ENCODE peak calls at places on chromosomes 6 and 20, in seven cellular contexts. One of them, this sample, is unnamed.

GRCh38 chr6:98295776-98296175 is 538.6 kb upstream of the POU3F2 start:
- DNase-seq in keratinocyte: no peak
- DNase-seq in pancreas: no peak
- DNase-seq in dorsolateral prefrontal cortex: no peak
- DNase-seq in omental fat pad: no peak
- DNase-seq in Calu3: no peak
- DNase-seq in cardiac fibroblast: no peak
- DNase-seq in this sample: no peak

GRCh38 chr20:33650111-33650752 is 11.9 kb upstream of the C20orf144 start:
- DNase-seq in keratinocyte: no peak
- DNase-seq in Calu3: no peak
- DNase-seq in pancreas: peak
- DNase-seq in omental fat pad: no peak
- DNase-seq in dorsolateral prefrontal cortex: no peak
- DNase-seq in cardiac fibroblast: no peak
- DNase-seq in this sample: no peak

GRCh38 chr20:4038047-4038459 is 22.7 kb upstream of the RNF24 start:
- DNase-seq in cardiac fibroblast: peak
- DNase-seq in Calu3: peak
- DNase-seq in keratinocyte: no peak
- DNase-seq in pancreas: no peak
- DNase-seq in dorsolateral prefrontal cortex: no peak
- DNase-seq in omental fat pad: no peak
- DNase-seq in this sample: peak

GRCh38 chr6:15401769-15402250 is 155.9 kb downstream of the JARID2 start:
- DNase-seq in cardiac fibroblast: no peak
- DNase-seq in dorsolateral prefrontal cortex: no peak
- DNase-seq in pancreas: no peak
- DNase-seq in omental fat pad: no peak
- DNase-seq in keratinocyte: no peak
- DNase-seq in Calu3: no peak
- DNase-seq in this sample: no peak

GRCh38 chr6:36120539-36120938 is 9.8 kb upstream of the MAPK13 start:
- DNase-seq in omental fat pad: no peak
- DNase-seq in dorsolateral prefrontal cortex: no peak
- DNase-seq in cardiac fibroblast: no peak
- DNase-seq in Calu3: no peak
- DNase-seq in pancreas: no peak
- DNase-seq in keratinocyte: no peak
- DNase-seq in this sample: peak

GRCh38 chr6:130240232-130240631 is 17.5 kb upstream of the SAMD3 start:
- DNase-seq in omental fat pad: no peak
- DNase-seq in keratinocyte: no peak
- DNase-seq in cardiac fibroblast: peak
- DNase-seq in Calu3: no peak
- DNase-seq in pancreas: no peak
- DNase-seq in dorsolateral prefrontal cortex: no peak
- DNase-seq in this sample: no peak

GRCh38 chr20:53869466-53870258 is 200.7 kb downstream of the BCAS1 start:
- DNase-seq in Calu3: peak
- DNase-seq in pancreas: peak
- DNase-seq in omental fat pad: no peak
- DNase-seq in cardiac fibroblast: peak
- DNase-seq in keratinocyte: no peak
- DNase-seq in dorsolateral prefrontal cortex: no peak
- DNase-seq in this sample: peak

GRCh38 chr6:132400641-132401119 is 595 bp downstream of the MOXD1 start:
- DNase-seq in Calu3: peak
- DNase-seq in keratinocyte: no peak
- DNase-seq in dorsolateral prefrontal cortex: no peak
- DNase-seq in omental fat pad: no peak
- DNase-seq in pancreas: no peak
- DNase-seq in cardiac fibroblast: peak
- DNase-seq in this sample: no peak

GRCh38 chr6:125986295-125986955 is at the start of gene TRMT11:
- DNase-seq in dorsolateral prefrontal cortex: peak
- DNase-seq in Calu3: peak
- DNase-seq in omental fat pad: peak
- DNase-seq in keratinocyte: peak
- DNase-seq in pancreas: peak
- DNase-seq in cardiac fibroblast: peak
- DNase-seq in this sample: peak

GRCh38 chr20:3330046-3330741 is 77.3 kb downstream of the DNAAF9 start:
- DNase-seq in cardiac fibroblast: peak
- DNase-seq in pancreas: no peak
- DNase-seq in Calu3: no peak
- DNase-seq in omental fat pad: no peak
- DNase-seq in dorsolateral prefrontal cortex: no peak
- DNase-seq in keratinocyte: no peak
- DNase-seq in this sample: no peak

GRCh38 chr6:15090145-15090579 is 155.7 kb upstream of the JARID2 start:
- DNase-seq in keratinocyte: no peak
- DNase-seq in pancreas: no peak
- DNase-seq in dorsolateral prefrontal cortex: no peak
- DNase-seq in omental fat pad: no peak
- DNase-seq in cardiac fibroblast: no peak
- DNase-seq in Calu3: no peak
- DNase-seq in this sample: no peak

GRCh38 chr6:28002181-28002580 is 45.1 kb downstream of the OR2B6 start:
- DNase-seq in pancreas: no peak
- DNase-seq in omental fat pad: no peak
- DNase-seq in dorsolateral prefrontal cortex: no peak
- DNase-seq in cardiac fibroblast: no peak
- DNase-seq in keratinocyte: no peak
- DNase-seq in Calu3: no peak
- DNase-seq in this sample: no peak

GRCh38 chr6:67009818-67010217 is 1302.8 kb upstream of the EYS start:
- DNase-seq in cardiac fibroblast: no peak
- DNase-seq in omental fat pad: no peak
- DNase-seq in pancreas: no peak
- DNase-seq in keratinocyte: no peak
- DNase-seq in dorsolateral prefrontal cortex: no peak
- DNase-seq in Calu3: no peak
- DNase-seq in this sample: no peak

GRCh38 chr20:19936801-19937583 is 80.2 kb upstream of the NAA20 start:
- DNase-seq in keratinocyte: no peak
- DNase-seq in pancreas: no peak
- DNase-seq in Calu3: no peak
- DNase-seq in dorsolateral prefrontal cortex: no peak
- DNase-seq in omental fat pad: no peak
- DNase-seq in cardiac fibroblast: no peak
- DNase-seq in this sample: peak

GRCh38 chr20:53708129-53708968 is 114.7 kb upstream of the ZNF217 start:
- DNase-seq in pancreas: no peak
- DNase-seq in cardiac fibroblast: peak
- DNase-seq in omental fat pad: no peak
- DNase-seq in Calu3: no peak
- DNase-seq in keratinocyte: no peak
- DNase-seq in dorsolateral prefrontal cortex: no peak
- DNase-seq in this sample: peak

GRCh38 chr20:19740503-19740902 is 17.6 kb upstream of the RIN2 start:
- DNase-seq in omental fat pad: no peak
- DNase-seq in dorsolateral prefrontal cortex: no peak
- DNase-seq in cardiac fibroblast: no peak
- DNase-seq in Calu3: no peak
- DNase-seq in keratinocyte: no peak
- DNase-seq in pancreas: no peak
- DNase-seq in this sample: no peak

GRCh38 chr6:158068893-158069799 is 87.5 kb downstream of the SYNJ2 start:
- DNase-seq in pancreas: no peak
- DNase-seq in Calu3: peak
- DNase-seq in cardiac fibroblast: peak
- DNase-seq in dorsolateral prefrontal cortex: no peak
- DNase-seq in omental fat pad: peak
- DNase-seq in keratinocyte: peak
- DNase-seq in this sample: no peak

GRCh38 chr6:30810813-30811329 is 66.5 kb upstream of the IER3 start:
- DNase-seq in dorsolateral prefrontal cortex: no peak
- DNase-seq in omental fat pad: no peak
- DNase-seq in Calu3: peak
- DNase-seq in pancreas: no peak
- DNase-seq in cardiac fibroblast: no peak
- DNase-seq in keratinocyte: peak
- DNase-seq in this sample: peak

GRCh38 chr6:149750136-149750609 is 632 bp downstream of the PCMT1 start:
- DNase-seq in pancreas: no peak
- DNase-seq in cardiac fibroblast: peak
- DNase-seq in Calu3: peak
- DNase-seq in keratinocyte: no peak
- DNase-seq in omental fat pad: no peak
- DNase-seq in dorsolateral prefrontal cortex: peak
- DNase-seq in this sample: peak

GRCh38 chr6:57221191-57221935 is 744 bp downstream of the RAB23 start:
- DNase-seq in pancreas: peak
- DNase-seq in cardiac fibroblast: peak
- DNase-seq in dorsolateral prefrontal cortex: peak
- DNase-seq in Calu3: peak
- DNase-seq in keratinocyte: no peak
- DNase-seq in omental fat pad: no peak
- DNase-seq in this sample: peak

GRCh38 chr6:101208152-101208551 is 185.4 kb upstream of the GRIK2 start:
- DNase-seq in cardiac fibroblast: no peak
- DNase-seq in pancreas: no peak
- DNase-seq in omental fat pad: no peak
- DNase-seq in dorsolateral prefrontal cortex: no peak
- DNase-seq in Calu3: no peak
- DNase-seq in keratinocyte: no peak
- DNase-seq in this sample: no peak

GRCh38 chr6:110529355-110529754 is 52.9 kb upstream of the SLC22A16 start:
- DNase-seq in omental fat pad: no peak
- DNase-seq in cardiac fibroblast: peak
- DNase-seq in dorsolateral prefrontal cortex: no peak
- DNase-seq in Calu3: no peak
- DNase-seq in pancreas: no peak
- DNase-seq in keratinocyte: no peak
- DNase-seq in this sample: no peak

GRCh38 chr6:110528930-110529325 is 52.5 kb upstream of the SLC22A16 start:
- DNase-seq in keratinocyte: no peak
- DNase-seq in cardiac fibroblast: no peak
- DNase-seq in Calu3: no peak
- DNase-seq in dorsolateral prefrontal cortex: no peak
- DNase-seq in omental fat pad: no peak
- DNase-seq in pancreas: no peak
- DNase-seq in this sample: no peak

GRCh38 chr6:110526731-110527130 is 50.3 kb upstream of the SLC22A16 start:
- DNase-seq in pancreas: no peak
- DNase-seq in omental fat pad: no peak
- DNase-seq in keratinocyte: no peak
- DNase-seq in Calu3: no peak
- DNase-seq in dorsolateral prefrontal cortex: no peak
- DNase-seq in cardiac fibroblast: no peak
- DNase-seq in this sample: no peak

GRCh38 chr6:110527516-110527915 is 51.1 kb upstream of the SLC22A16 start:
- DNase-seq in dorsolateral prefrontal cortex: no peak
- DNase-seq in pancreas: no peak
- DNase-seq in omental fat pad: no peak
- DNase-seq in Calu3: no peak
- DNase-seq in cardiac fibroblast: no peak
- DNase-seq in keratinocyte: no peak
- DNase-seq in this sample: no peak

GRCh38 chr6:110528051-110528929 is 51.9 kb upstream of the SLC22A16 start:
- DNase-seq in pancreas: no peak
- DNase-seq in omental fat pad: no peak
- DNase-seq in Calu3: peak
- DNase-seq in keratinocyte: peak
- DNase-seq in dorsolateral prefrontal cortex: peak
- DNase-seq in cardiac fibroblast: peak
- DNase-seq in this sample: peak
- TF ChIP-seq CTCF in pancreas: peak
- TF ChIP-seq CTCF in omental fat pad: no peak
- TF ChIP-seq CTCF in Calu3: peak
- TF ChIP-seq CTCF in keratinocyte: peak
- TF ChIP-seq CTCF in dorsolateral prefrontal cortex: peak
- TF ChIP-seq CTCF in cardiac fibroblast: peak
- TF ChIP-seq CTCF in this sample: peak

GRCh38 chr6:52536424-52536916 is 40.4 kb downstream of the TRAM2 start:
- DNase-seq in pancreas: no peak
- DNase-seq in dorsolateral prefrontal cortex: no peak
- DNase-seq in Calu3: no peak
- DNase-seq in cardiac fibroblast: no peak
- DNase-seq in keratinocyte: no peak
- DNase-seq in omental fat pad: no peak
- DNase-seq in this sample: no peak
- TF ChIP-seq CTCF in pancreas: no peak
- TF ChIP-seq CTCF in dorsolateral prefrontal cortex: no peak
- TF ChIP-seq CTCF in Calu3: no peak
- TF ChIP-seq CTCF in cardiac fibroblast: no peak
- TF ChIP-seq CTCF in keratinocyte: no peak
- TF ChIP-seq CTCF in omental fat pad: no peak
- TF ChIP-seq CTCF in this sample: no peak

DNA sequence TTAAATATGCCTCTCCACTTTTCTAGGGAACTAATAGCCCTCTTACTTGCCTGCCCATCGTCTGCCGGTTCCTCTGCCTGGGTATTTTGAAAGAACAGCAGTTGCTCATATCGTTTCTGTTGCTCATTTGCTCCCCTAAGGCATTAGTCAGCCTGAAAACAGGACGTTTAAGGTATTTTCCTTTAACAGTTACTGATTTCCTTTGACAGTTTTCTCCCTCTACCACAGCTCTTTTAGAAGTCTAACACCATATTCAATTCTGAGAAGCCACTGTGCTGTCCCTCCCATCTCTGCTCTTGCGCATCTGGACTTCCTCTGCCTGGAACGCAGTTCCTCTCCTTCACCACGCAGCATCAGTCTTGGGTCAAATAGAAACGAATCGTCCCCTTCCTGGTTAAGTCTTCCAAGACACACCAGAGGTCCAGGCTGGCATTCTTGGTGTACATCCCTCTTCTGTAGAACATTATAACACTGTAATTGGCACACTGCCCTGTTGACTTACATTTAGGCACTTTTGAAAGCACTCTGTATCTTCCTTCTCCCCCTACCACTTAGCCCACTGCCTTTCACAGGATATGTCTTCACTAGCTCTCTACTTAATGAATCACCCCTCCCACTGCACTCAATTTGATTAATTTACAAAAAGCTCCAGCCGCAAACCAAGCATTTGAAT is 141.0 kb upstream of the CARMIL1 start:
- DNase-seq in omental fat pad: peak
- DNase-seq in keratinocyte: no peak
- DNase-seq in cardiac fibroblast: peak
- DNase-seq in pancreas: no peak
- DNase-seq in Calu3: peak
- DNase-seq in dorsolateral prefrontal cortex: peak
- DNase-seq in this sample: peak
- TF ChIP-seq CTCF in omental fat pad: no peak
- TF ChIP-seq CTCF in keratinocyte: peak
- TF ChIP-seq CTCF in cardiac fibroblast: peak
- TF ChIP-seq CTCF in pancreas: no peak
- TF ChIP-seq CTCF in Calu3: no peak
- TF ChIP-seq CTCF in dorsolateral prefrontal cortex: no peak
- TF ChIP-seq CTCF in this sample: peak

DNA sequence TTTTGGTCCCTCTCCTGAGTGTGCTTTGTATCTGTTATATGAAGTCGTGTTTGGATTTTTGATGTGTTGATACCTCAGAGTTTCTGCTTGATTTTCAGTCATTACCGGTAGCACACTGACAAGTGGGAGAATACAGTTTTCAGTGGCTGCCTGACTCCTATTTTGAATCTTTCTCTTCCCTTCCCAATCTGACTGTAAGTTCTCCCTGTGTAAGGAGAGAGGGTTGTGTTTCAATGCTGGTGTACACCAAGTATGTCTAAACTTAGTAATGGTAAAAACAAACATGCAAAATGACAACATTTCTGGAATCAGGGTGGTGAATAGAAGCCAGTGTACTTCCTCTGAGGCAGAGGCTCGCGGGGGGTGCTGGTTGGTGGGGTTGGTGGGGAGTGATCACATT is 103.4 kb downstream of the HIVEP1 start:
- DNase-seq in omental fat pad: no peak
- DNase-seq in cardiac fibroblast: no peak
- DNase-seq in keratinocyte: no peak
- DNase-seq in Calu3: no peak
- DNase-seq in dorsolateral prefrontal cortex: no peak
- DNase-seq in pancreas: no peak
- DNase-seq in this sample: no peak
- TF ChIP-seq CTCF in omental fat pad: no peak
- TF ChIP-seq CTCF in cardiac fibroblast: no peak
- TF ChIP-seq CTCF in keratinocyte: no peak
- TF ChIP-seq CTCF in Calu3: no peak
- TF ChIP-seq CTCF in dorsolateral prefrontal cortex: no peak
- TF ChIP-seq CTCF in pancreas: no peak
- TF ChIP-seq CTCF in this sample: no peak